ENCODE peak calls at places on chromosomes 16 and 17, in ten cellular contexts. Z, H, X, Y, W, T, B, S, C and P are unnamed samples.
A peak's percentile ranks its signal among the peaks of the same experiment; 100 is the strongest.

GRCh38 chr17:1957037-1957436 is 68.1 kb downstream of the RTN4RL1 start:
- ATAC-seq in Z (peak; percentile 42), H (no peak), X (no peak), Y (no peak), W (no peak), T (no peak), B (no peak), S (no peak), C (no peak), P (no peak)

GRCh38 chr16:23518435-23518891 is 8.2 kb upstream of the GGA2 start:
- ATAC-seq in Z (no peak), H (no peak), X (peak; percentile 77), Y (no peak), W (peak; percentile 48), T (no peak), B (no peak), S (no peak), C (no peak), P (no peak)

GRCh38 chr17:13750783-13751484 is 149.2 kb upstream of the HS3ST3A1 start:
- ATAC-seq in Z (no peak), H (no peak), X (no peak), Y (no peak), W (no peak), T (no peak), B (no peak), S (no peak), C (no peak), P (no peak)

GRCh38 chr17:42289863-42290165 is 1.5 kb downstream of the STAT5A start:
- ATAC-seq in Z (no peak), H (no peak), X (no peak), Y (no peak), W (no peak), T (no peak), B (no peak), S (no peak), C (no peak), P (no peak)

GRCh38 chr17:14270508-14270907 is 30.4 kb upstream of the HS3ST3B1 start:
- ATAC-seq in Z (no peak), H (no peak), X (no peak), Y (no peak), W (no peak), T (no peak), B (peak; percentile 64), S (no peak), C (no peak), P (no peak)

GRCh38 chr17:47220531-47220999 is 11.4 kb downstream of the MYL4 start:
- ATAC-seq in Z (no peak), H (no peak), X (no peak), Y (no peak), W (no peak), T (no peak), B (no peak), S (no peak), C (no peak), P (no peak)

GRCh38 chr17:43627657-43628650 is 33.8 kb downstream of the MEOX1 start:
- ATAC-seq in Z (peak; percentile 24), H (no peak), X (no peak), Y (peak; percentile 54), W (peak; percentile 82), T (peak; percentile 82), B (peak; percentile 64), S (no peak), C (peak; percentile 32), P (no peak)

GRCh38 chr17:62091804-62092203 is 26.7 kb upstream of the MED13 start:
- ATAC-seq in Z (no peak), H (no peak), X (no peak), Y (no peak), W (no peak), T (no peak), B (no peak), S (no peak), C (peak; percentile 63), P (no peak)

GRCh38 chr17:35148144-35148543 is 527 bp downstream of the UNC45B start:
- ATAC-seq in Z (no peak), H (peak; percentile 35), X (no peak), Y (no peak), W (peak; percentile 6), T (peak; percentile 29), B (peak; percentile 49), S (no peak), C (peak; percentile 49), P (no peak)

GRCh38 chr17:17892009-17892408 is 55.2 kb upstream of the SREBF1 start:
- ATAC-seq in Z (no peak), H (no peak), X (no peak), Y (no peak), W (no peak), T (no peak), B (no peak), S (no peak), C (no peak), P (no peak)

GRCh38 chr16:57750796-57751538 is 15.4 kb downstream of the KATNB1 start:
- ATAC-seq in Z (no peak), H (no peak), X (no peak), Y (no peak), W (no peak), T (no peak), B (no peak), S (no peak), C (no peak), P (no peak)

GRCh38 chr17:80813318-80813717 is 178.3 kb upstream of the CHMP6 start:
- ATAC-seq in Z (no peak), H (peak; percentile 56), X (no peak), Y (no peak), W (no peak), T (no peak), B (no peak), S (no peak), C (no peak), P (no peak)

DNA sequence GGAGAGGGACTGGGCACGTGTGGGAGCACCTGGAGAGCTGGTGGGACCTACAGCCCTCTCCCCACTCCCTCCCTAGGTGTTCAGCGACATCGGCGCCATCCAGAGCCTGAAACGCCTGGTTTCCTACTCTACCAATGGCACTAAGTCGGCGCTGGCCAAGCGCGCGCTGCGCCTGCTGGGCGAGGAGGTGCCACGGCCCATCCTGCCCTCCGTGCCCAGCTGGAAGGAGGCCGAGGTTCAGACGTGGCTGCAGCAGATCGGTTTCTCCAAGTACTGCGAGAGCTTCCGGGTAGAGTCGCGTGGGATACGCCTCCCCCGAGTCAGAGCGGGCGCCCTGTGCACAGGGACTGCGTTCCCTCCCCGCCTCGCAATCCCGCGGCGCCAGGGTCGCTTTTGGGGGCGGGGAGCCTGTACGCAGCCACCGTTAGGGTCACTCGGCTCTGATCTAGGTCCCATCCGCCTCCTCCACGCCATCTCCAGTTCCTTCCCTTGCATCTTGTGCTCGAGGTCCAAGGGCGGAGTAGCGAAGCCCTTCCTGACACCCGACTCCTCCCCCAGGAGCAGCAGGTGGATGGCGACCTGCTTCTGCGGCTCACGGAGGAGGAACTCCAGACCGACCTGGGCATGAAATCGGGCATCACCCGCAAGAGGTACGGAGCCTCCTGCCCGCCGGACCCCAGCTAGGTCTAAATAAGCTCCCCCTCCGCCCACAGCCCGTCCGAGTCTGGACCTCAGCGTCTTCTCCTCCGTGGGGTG is 13.0 kb downstream of the SARM1 start:
- ATAC-seq in Z (peak; percentile 96), H (no peak), X (peak; percentile 90), Y (no peak), W (peak; percentile 86), T (peak; percentile 84), B (no peak), S (no peak), C (peak; percentile 81), P (peak; percentile 58)
- TF ChIP-seq POLR2A in Z (peak; percentile 69), H (no peak), X (peak; percentile 91), Y (no peak), W (peak; percentile 78), T (peak; percentile 13), B (no peak), S (no peak), C (peak; percentile 42), P (no peak)

GRCh38 chr16:3321802-3322201 is 16.5 kb downstream of the ZNF75A start:
- ATAC-seq in Z (no peak), H (no peak), X (no peak), Y (no peak), W (no peak), T (no peak), B (peak; percentile 38), S (no peak), C (no peak), P (no peak)

GRCh38 chr16:3311496-3311895 is 6.2 kb downstream of the ZNF75A start:
- ATAC-seq in Z (no peak), H (no peak), X (no peak), Y (no peak), W (no peak), T (no peak), B (no peak), S (no peak), C (no peak), P (no peak)

GRCh38 chr16:3317315-3317999 is 12.2 kb downstream of the ZNF75A start:
- ATAC-seq in Z (no peak), H (no peak), X (no peak), Y (no peak), W (no peak), T (no peak), B (no peak), S (no peak), C (no peak), P (no peak)
- H3K9me3 ChIP-seq in Z (peaks cover 17% of the 10 kb centered on the region), H (peaks cover 61% of the 10 kb centered on the region), X (peaks cover 42% of the 10 kb centered on the region), Y (peaks cover 91% of the 10 kb centered on the region), W (peaks cover 98% of the 10 kb centered on the region), T (peaks cover 100% of the 10 kb centered on the region), B (no peaks in the 10 kb centered on the region), S (peaks cover 23% of the 10 kb centered on the region), C (peaks cover 54% of the 10 kb centered on the region), P (peaks cover 100% of the 10 kb centered on the region)

GRCh38 chr16:51851111-51851510 is 695.8 kb downstream of the TOX3 start:
- ATAC-seq in Z (no peak), H (no peak), X (no peak), Y (no peak), W (no peak), T (no peak), B (no peak), S (no peak), C (no peak), P (no peak)
- H3K4me3 ChIP-seq in Z (no peak overlapping the region), H (no peak overlapping the region), X (no peak overlapping the region), Y (no peak overlapping the region), W (no peak overlapping the region), T (no peak overlapping the region), B (no peak overlapping the region), S (no peak overlapping the region), C (no peak overlapping the region), P (no peak overlapping the region)

GRCh38 chr16:379183-379960 is 2.4 kb downstream of the PGAP6 start:
- ATAC-seq in Z (peak; percentile 80), H (no peak), X (no peak), Y (no peak), W (peak; percentile 4), T (no peak), B (peak; percentile 19), S (peak; percentile 26), C (no peak), P (no peak)

GRCh38 chr16:379961-380836 is 1.6 kb downstream of the PGAP6 start:
- ATAC-seq in Z (no peak), H (no peak), X (no peak), Y (no peak), W (no peak), T (no peak), B (no peak), S (no peak), C (no peak), P (no peak)

GRCh38 chr16:383326-384020 is 1.7 kb upstream of the PGAP6 start:
- ATAC-seq in Z (peak; percentile 25), H (no peak), X (peak; percentile 80), Y (no peak), W (no peak), T (no peak), B (no peak), S (peak; percentile 67), C (no peak), P (no peak)

GRCh38 chr16:380837-381787 is 666 bp downstream of the PGAP6 start:
- ATAC-seq in Z (peak; percentile 15), H (peak; percentile 63), X (peak; percentile 50), Y (peak; percentile 72), W (peak; percentile 56), T (peak; percentile 38), B (peak; percentile 76), S (peak; percentile 44), C (peak; percentile 33), P (peak; percentile 80)

GRCh38 chr16:381788-382717 is at the start of gene PGAP6:
- ATAC-seq in Z (peak; percentile 65), H (peak; percentile 80), X (peak; percentile 48), Y (peak; percentile 80), W (peak; percentile 85), T (peak; percentile 80), B (no peak), S (peak; percentile 57), C (peak; percentile 80), P (peak; percentile 89)
- TF ChIP-seq POLR2A in Z (peak; percentile 12), H (peak; percentile 75), X (peak; percentile 82), Y (peak; percentile 3), W (peak; percentile 71), T (peak; percentile 62), B (no peak), S (peak; percentile 31), C (no peak), P (no peak)